ENCODE peak calls at places on chromosomes 2 and 18, in seven cellular contexts. One of them, this sample, is unnamed.

GRCh38 chr2:216574046-216574445 is 59.2 kb upstream of the IGFBP2 start:
- DNase-seq in PC-9: no peak
- DNase-seq in ELF-1: no peak
- DNase-seq in glutamatergic neuron: no peak
- DNase-seq in NCI-H1105 treated with DMSO at 0.1 percent for 48 hours: no peak
- DNase-seq in thoracic aorta: no peak
- DNase-seq in IMR-90: peak
- DNase-seq in this sample: no peak

GRCh38 chr2:108701208-108701607 is 18.1 kb upstream of the RANBP2 start:
- DNase-seq in PC-9: no peak
- DNase-seq in ELF-1: no peak
- DNase-seq in glutamatergic neuron: no peak
- DNase-seq in NCI-H1105 treated with DMSO at 0.1 percent for 48 hours: no peak
- DNase-seq in thoracic aorta: no peak
- DNase-seq in IMR-90: no peak
- DNase-seq in this sample: no peak

GRCh38 chr2:99715956-99716355 is 226.1 kb upstream of the REV1 start:
- DNase-seq in PC-9: no peak
- DNase-seq in ELF-1: no peak
- DNase-seq in glutamatergic neuron: no peak
- DNase-seq in NCI-H1105 treated with DMSO at 0.1 percent for 48 hours: no peak
- DNase-seq in thoracic aorta: no peak
- DNase-seq in IMR-90: no peak
- DNase-seq in this sample: no peak

GRCh38 chr2:181742908-181743722 is 62.8 kb upstream of the NEUROD1 start:
- DNase-seq in PC-9: peak
- DNase-seq in ELF-1: peak
- DNase-seq in glutamatergic neuron: no peak
- DNase-seq in NCI-H1105 treated with DMSO at 0.1 percent for 48 hours: peak
- DNase-seq in thoracic aorta: no peak
- DNase-seq in IMR-90: peak
- DNase-seq in this sample: no peak

GRCh38 chr18:48191494-48191893 is 217.7 kb downstream of the ZBTB7C start:
- DNase-seq in PC-9: no peak
- DNase-seq in ELF-1: peak
- DNase-seq in glutamatergic neuron: no peak
- DNase-seq in NCI-H1105 treated with DMSO at 0.1 percent for 48 hours: no peak
- DNase-seq in thoracic aorta: no peak
- DNase-seq in IMR-90: no peak
- DNase-seq in this sample: no peak

GRCh38 chr2:33372940-33373553 is 103.4 kb upstream of the RASGRP3 start:
- DNase-seq in PC-9: no peak
- DNase-seq in ELF-1: no peak
- DNase-seq in glutamatergic neuron: no peak
- DNase-seq in NCI-H1105 treated with DMSO at 0.1 percent for 48 hours: peak
- DNase-seq in thoracic aorta: no peak
- DNase-seq in IMR-90: peak
- DNase-seq in this sample: no peak

GRCh38 chr2:240249423-240250149 is 109.1 kb upstream of the OTOS start:
- DNase-seq in PC-9: peak
- DNase-seq in ELF-1: peak
- DNase-seq in glutamatergic neuron: no peak
- DNase-seq in NCI-H1105 treated with DMSO at 0.1 percent for 48 hours: no peak
- DNase-seq in thoracic aorta: no peak
- DNase-seq in IMR-90: no peak
- DNase-seq in this sample: peak

GRCh38 chr2:11967946-11968465 is 221.6 kb downstream of the LPIN1 start:
- DNase-seq in PC-9: no peak
- DNase-seq in ELF-1: no peak
- DNase-seq in glutamatergic neuron: no peak
- DNase-seq in NCI-H1105 treated with DMSO at 0.1 percent for 48 hours: peak
- DNase-seq in thoracic aorta: no peak
- DNase-seq in IMR-90: peak
- DNase-seq in this sample: no peak

This sample was measured in right atrium auricular region.